ENCODE peak calls at places on chromosomes 2 and 18, in five cellular contexts. F is breast epithelium, O is tibial nerve, K is Peyer's patch, Z is endothelial cell of umbilical vein. T is an unnamed sample. For H3K4me1, the result is how much of the 10 kb centered on the place peaks cover.

GRCh38 chr2:43199492-43200481 is 26.6 kb downstream of the ZFP36L2 start:
- DNase-seq in F (no peak), O (no peak), K (no peak), Z (no peak), T (no peak)

GRCh38 chr2:62724886-62725711 is 19.6 kb downstream of the EHBP1 start:
- DNase-seq in F (no peak), O (no peak), K (no peak), Z (peak), T (peak)

GRCh38 chr18:35577045-35577848 is 4.3 kb upstream of the GALNT1 start:
- DNase-seq in F (no peak), O (no peak), K (no peak), Z (no peak), T (no peak)

GRCh38 chr2:126675637-126676036 is 19.7 kb downstream of the GYPC start:
- DNase-seq in F (no peak), O (no peak), K (no peak), Z (no peak), T (no peak)

GRCh38 chr18:26642461-26643348 is 94.4 kb upstream of the KCTD1 start:
- DNase-seq in F (no peak), O (no peak), K (no peak), Z (no peak), T (no peak)

GRCh38 chr2:237629188-237629534 is 1.8 kb downstream of the LRRFIP1 start:
- DNase-seq in F (no peak), O (no peak), K (no peak), Z (no peak), T (no peak)

GRCh38 chr2:222976521-222977076 is 75.4 kb upstream of the KCNE4 start:
- DNase-seq in F (no peak), O (no peak), K (no peak), Z (no peak), T (no peak)

GRCh38 chr2:209788925-209789324 is 17.3 kb downstream of the UNC80 start:
- DNase-seq in F (no peak), O (no peak), K (no peak), Z (no peak), T (no peak)

GRCh38 chr2:172968061-172968469 is 107.6 kb upstream of the MAP3K20 start:
- DNase-seq in F (no peak), O (peak), K (peak), Z (peak), T (peak)

GRCh38 chr2:235486729-235487128 is 7.1 kb upstream of the AGAP1 start:
- DNase-seq in F (no peak), O (no peak), K (no peak), Z (no peak), T (no peak)

GRCh38 chr2:99389946-99390345 is 52.8 kb downstream of the EIF5B start:
- DNase-seq in F (no peak), O (no peak), K (no peak), Z (no peak), T (no peak)

GRCh38 chr18:67508146-67508545 is 8.4 kb downstream of the DSEL start:
- DNase-seq in F (no peak), O (no peak), K (no peak), Z (no peak), T (no peak)

GRCh38 chr18:56890632-56891031 is 239.5 kb downstream of the WDR7 start:
- DNase-seq in F (no peak), O (no peak), K (no peak), Z (peak), T (no peak)

GRCh38 chr2:100603945-100604633 is 41.3 kb downstream of the PDCL3 start:
- DNase-seq in F (no peak), O (no peak), K (no peak), Z (peak), T (no peak)

GRCh38 chr18:58041633-58042032 is 2.4 kb upstream of the NEDD4L start:
- DNase-seq in F (no peak), O (no peak), K (no peak), Z (no peak), T (no peak)

GRCh38 chr2:163667064-163667887 is 68.5 kb downstream of the FIGN start:
- DNase-seq in F (no peak), O (no peak), K (no peak), Z (peak), T (no peak)

GRCh38 chr2:181025004-181025403 is 44.6 kb downstream of the UBE2E3 start:
- DNase-seq in F (no peak), O (no peak), K (no peak), Z (no peak), T (no peak)

GRCh38 chr2:218075975-218076811 is 7.1 kb downstream of the RUFY4 start:
- DNase-seq in F (no peak), O (no peak), K (no peak), Z (no peak), T (no peak)

GRCh38 chr2:187900023-187900422 is 345.8 kb upstream of the TFPI start:
- DNase-seq in F (no peak), O (no peak), K (no peak), Z (no peak), T (no peak)

GRCh38 chr18:40939636-40940035 is 1015.4 kb upstream of the PIK3C3 start:
- DNase-seq in F (no peak), O (no peak), K (no peak), Z (no peak), T (peak)

GRCh38 chr2:190789074-190790004 is 91.3 kb upstream of the GLS start:
- DNase-seq in F (no peak), O (no peak), K (no peak), Z (peak), T (no peak)

GRCh38 chr2:40734797-40735196 is 282.9 kb upstream of the SLC8A1 start:
- DNase-seq in F (no peak), O (no peak), K (no peak), Z (no peak), T (no peak)

GRCh38 chr18:48782381-48782841 is 168.4 kb downstream of the SMAD7 start:
- DNase-seq in F (no peak), O (no peak), K (no peak), Z (peak), T (no peak)

GRCh38 chr18:46378126-46378863 is 274.1 kb downstream of the HAUS1 start:
- DNase-seq in F (no peak), O (no peak), K (no peak), Z (no peak), T (no peak)

GRCh38 chr2:205030695-205031094 is 485.4 kb downstream of the PARD3B start:
- DNase-seq in F (no peak), O (no peak), K (no peak), Z (no peak), T (no peak)

GRCh38 chr2:177799531-177799930 is 273.0 kb downstream of the PDE11A start:
- DNase-seq in F (no peak), O (peak), K (no peak), Z (peak), T (no peak)

GRCh38 chr2:601806-602455 is 75.3 kb downstream of the TMEM18 start:
- DNase-seq in F (no peak), O (no peak), K (no peak), Z (no peak), T (no peak)

GRCh38 chr2:24410976-24411375 is 50.6 kb upstream of the ITSN2 start:
- DNase-seq in F (no peak), O (no peak), K (no peak), Z (no peak), T (no peak)

DNA sequence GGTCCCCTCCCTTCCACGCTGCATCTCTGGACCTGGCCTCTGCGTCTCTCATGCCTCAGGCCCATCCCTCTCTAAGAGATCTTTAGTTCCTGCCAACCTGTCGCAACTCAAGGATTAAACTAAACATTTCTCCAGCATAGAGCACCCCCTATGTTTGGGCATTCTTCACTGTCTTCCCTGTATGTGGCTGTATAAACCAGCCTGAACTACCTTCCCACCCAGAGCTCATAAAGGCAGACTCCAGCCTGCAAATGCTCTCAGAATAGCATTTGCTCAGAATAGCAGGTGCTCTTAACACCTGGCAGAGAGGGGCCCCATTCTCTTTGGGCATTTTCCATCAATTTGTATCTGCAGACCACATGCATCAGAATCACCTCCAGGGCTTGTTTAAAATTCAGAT is 83.4 kb downstream of the EHD3 start:
- DNase-seq in F (no peak), O (no peak), K (no peak), Z (no peak), T (no peak)
- H3K27ac ChIP-seq in F (no peak), O (no peak), K (no peak), Z (no peak), T (no peak)

GRCh38 chr2:65742977-65743376 is 310.6 kb upstream of the SPRED2 start:
- DNase-seq in F (no peak), O (no peak), K (no peak), Z (no peak), T (no peak)

GRCh38 chr2:65744801-65745200 is 312.4 kb upstream of the SPRED2 start:
- DNase-seq in F (no peak), O (no peak), K (no peak), Z (no peak), T (no peak)

GRCh38 chr2:65751422-65751821 is 319.0 kb upstream of the SPRED2 start:
- DNase-seq in F (no peak), O (no peak), K (no peak), Z (no peak), T (no peak)

GRCh38 chr2:65749549-65749948 is 317.1 kb upstream of the SPRED2 start:
- DNase-seq in F (no peak), O (no peak), K (no peak), Z (no peak), T (no peak)

GRCh38 chr2:65746919-65747678 is 314.7 kb upstream of the SPRED2 start:
- DNase-seq in F (no peak), O (no peak), K (no peak), Z (no peak), T (no peak)
- H3K4me1 ChIP-seq in F (under half), O (under half), K (under half), Z (under half), T (under half)

GRCh38 chr18:23114911-23115310 is 20.4 kb upstream of the CABLES1 start:
- DNase-seq in F (no peak), O (no peak), K (no peak), Z (peak), T (no peak)

GRCh38 chr18:23121133-23121532 is 14.2 kb upstream of the CABLES1 start:
- DNase-seq in F (no peak), O (no peak), K (no peak), Z (no peak), T (no peak)

GRCh38 chr18:23113576-23113975 is 21.7 kb upstream of the CABLES1 start:
- DNase-seq in F (no peak), O (no peak), K (no peak), Z (no peak), T (no peak)

GRCh38 chr18:23114171-23114881 is 21.0 kb upstream of the CABLES1 start:
- DNase-seq in F (no peak), O (no peak), K (no peak), Z (peak), T (no peak)

GRCh38 chr18:23115683-23116096 is 19.6 kb upstream of the CABLES1 start:
- DNase-seq in F (no peak), O (no peak), K (no peak), Z (peak), T (no peak)
- TF ChIP-seq POLR2A in F (no peak), O (no peak), K (no peak), Z (no peak), T (no peak)

DNA sequence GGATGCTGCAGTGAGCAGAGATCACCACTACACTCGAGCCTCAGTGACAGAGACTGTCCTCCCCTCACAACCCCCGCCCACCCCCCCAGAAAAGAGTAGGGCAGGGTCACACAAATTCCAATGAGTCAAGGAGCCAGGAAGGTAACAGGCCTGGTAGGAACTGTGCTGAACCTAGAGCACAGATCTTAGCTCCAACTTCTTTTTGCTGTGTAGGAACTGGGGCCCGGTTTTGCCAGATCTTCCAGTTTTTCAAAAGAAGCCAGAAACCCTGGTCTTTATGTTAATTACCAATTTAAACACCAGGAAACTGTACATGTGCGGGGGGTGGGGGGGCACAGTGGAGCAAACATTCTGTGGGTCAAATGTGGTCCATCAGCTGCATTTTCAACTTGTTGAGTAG is 71.0 kb downstream of the PRPF40A start:
- DNase-seq in F (no peak), O (no peak), K (no peak), Z (no peak), T (no peak)
- H3K27ac ChIP-seq in F (peak), O (peak), K (no peak), Z (no peak), T (peak)

GRCh38 chr2:160308476-160308875 is 108.4 kb upstream of the ITGB6 start:
- DNase-seq in F (no peak), O (no peak), K (no peak), Z (no peak), T (no peak)
- H3K4me1 ChIP-seq in F (under half), O (under half), K (under half), Z (under half), T (under half)

DNA sequence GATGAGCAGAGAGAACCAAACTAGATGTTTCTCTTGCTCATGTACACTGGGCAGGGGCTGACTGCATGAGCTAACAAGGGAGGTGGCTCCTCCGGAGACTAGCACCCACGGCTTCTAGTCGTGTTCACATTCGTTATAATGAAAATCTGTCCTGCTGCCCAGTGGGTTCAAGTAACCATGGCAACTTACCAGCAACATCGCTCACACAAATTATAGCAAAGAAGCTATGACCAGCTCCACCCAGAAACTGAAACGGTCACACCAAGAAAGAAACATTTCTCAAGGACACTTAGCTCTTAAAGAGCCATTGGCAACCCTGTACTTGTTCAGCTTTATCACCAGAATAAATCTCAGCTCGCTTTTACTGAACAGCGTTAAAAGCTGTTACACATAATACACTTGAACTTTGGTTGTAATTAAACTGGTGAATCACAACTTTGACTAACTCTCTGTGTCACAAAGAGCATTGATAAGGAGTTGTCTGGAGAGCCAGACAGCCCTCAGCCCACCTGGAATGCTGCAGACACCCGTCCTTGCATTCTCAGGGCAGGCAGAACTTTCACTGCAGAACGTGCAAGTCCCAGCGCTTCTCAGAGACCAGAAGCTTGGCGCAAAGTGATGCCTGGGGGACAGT is 141.2 kb downstream of the PID1 start:
- DNase-seq in F (no peak), O (no peak), K (no peak), Z (no peak), T (no peak)
- TF ChIP-seq POLR2A in F (no peak), O (no peak), K (no peak), Z (no peak), T (no peak)

DNA sequence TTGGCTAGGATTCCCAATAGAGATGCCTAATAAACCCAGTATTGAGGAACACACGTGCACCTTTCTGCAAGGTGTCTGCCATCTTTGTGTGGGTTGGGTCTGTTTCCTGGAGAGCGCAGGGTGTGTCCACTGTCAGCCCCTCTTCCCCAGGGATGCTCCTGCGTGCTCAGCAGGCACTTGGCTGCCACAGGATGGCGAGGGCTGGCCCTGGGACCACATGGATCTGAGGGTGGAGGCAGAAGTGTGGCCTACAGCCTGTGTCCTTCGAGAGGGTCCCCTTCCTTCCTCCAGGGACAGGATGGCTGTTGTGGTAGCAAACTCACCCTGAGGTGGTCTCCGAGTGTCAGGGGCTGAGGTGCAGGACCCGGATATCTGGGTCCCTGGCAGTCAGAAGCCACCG is 78.0 kb upstream of the PXDN start:
- DNase-seq in F (no peak), O (no peak), K (no peak), Z (no peak), T (no peak)
- H3K27ac ChIP-seq in F (no peak), O (no peak), K (no peak), Z (no peak), T (no peak)